ENCODE peak calls at places on chromosomes 7 and 10, in ten cellular contexts. One of them, this sample, is unnamed.

GRCh38 chr10:67259319-67259929 is 333.6 kb downstream of the LRRTM3 start:
- DNase-seq in gastrocnemius medialis: no peak
- DNase-seq in HepG2: no peak
- DNase-seq in heart left ventricle: no peak
- DNase-seq in stomach: no peak
- DNase-seq in esophagus squamous epithelium: no peak
- DNase-seq in IMR-90: no peak
- DNase-seq in GM12878: no peak
- DNase-seq in H54: no peak
- DNase-seq in body of pancreas: no peak
- DNase-seq in this sample: no peak

GRCh38 chr10:112026438-112026837 is 157.1 kb downstream of the GPAM start:
- DNase-seq in HepG2: no peak
- DNase-seq in esophagus squamous epithelium: no peak
- DNase-seq in gastrocnemius medialis: no peak
- DNase-seq in heart left ventricle: no peak
- DNase-seq in body of pancreas: no peak
- DNase-seq in IMR-90: no peak
- DNase-seq in stomach: no peak
- DNase-seq in H54: no peak
- DNase-seq in GM12878: no peak
- DNase-seq in this sample: no peak

GRCh38 chr10:37737336-37737735 is 120.1 kb downstream of the ZNF248 start:
- DNase-seq in body of pancreas: no peak
- DNase-seq in IMR-90: no peak
- DNase-seq in gastrocnemius medialis: no peak
- DNase-seq in esophagus squamous epithelium: no peak
- DNase-seq in heart left ventricle: no peak
- DNase-seq in HepG2: no peak
- DNase-seq in stomach: no peak
- DNase-seq in H54: no peak
- DNase-seq in GM12878: no peak
- DNase-seq in this sample: no peak

GRCh38 chr7:16739863-16740622 is 13.5 kb upstream of the TSPAN13 start:
- DNase-seq in H54: peak
- DNase-seq in gastrocnemius medialis: no peak
- DNase-seq in heart left ventricle: peak
- DNase-seq in stomach: no peak
- DNase-seq in body of pancreas: no peak
- DNase-seq in HepG2: no peak
- DNase-seq in IMR-90: peak
- DNase-seq in esophagus squamous epithelium: no peak
- DNase-seq in GM12878: no peak
- DNase-seq in this sample: peak

GRCh38 chr7:151243411-151244155 is 4.9 kb downstream of the SMARCD3 start:
- DNase-seq in esophagus squamous epithelium: no peak
- DNase-seq in HepG2: no peak
- DNase-seq in stomach: no peak
- DNase-seq in gastrocnemius medialis: no peak
- DNase-seq in GM12878: no peak
- DNase-seq in heart left ventricle: no peak
- DNase-seq in H54: no peak
- DNase-seq in IMR-90: no peak
- DNase-seq in body of pancreas: no peak
- DNase-seq in this sample: no peak

GRCh38 chr7:27895553-27895952 is 155.6 kb downstream of the TAX1BP1 start:
- DNase-seq in body of pancreas: no peak
- DNase-seq in gastrocnemius medialis: no peak
- DNase-seq in GM12878: no peak
- DNase-seq in esophagus squamous epithelium: no peak
- DNase-seq in stomach: no peak
- DNase-seq in IMR-90: no peak
- DNase-seq in heart left ventricle: no peak
- DNase-seq in HepG2: no peak
- DNase-seq in H54: no peak
- DNase-seq in this sample: peak

GRCh38 chr10:84542552-84542951 is 214.2 kb downstream of the CCSER2 start:
- DNase-seq in body of pancreas: no peak
- DNase-seq in heart left ventricle: no peak
- DNase-seq in IMR-90: no peak
- DNase-seq in stomach: no peak
- DNase-seq in GM12878: no peak
- DNase-seq in HepG2: no peak
- DNase-seq in gastrocnemius medialis: no peak
- DNase-seq in H54: no peak
- DNase-seq in esophagus squamous epithelium: no peak
- DNase-seq in this sample: no peak

GRCh38 chr7:111753968-111754367 is 191.7 kb upstream of the IMMP2L start:
- DNase-seq in GM12878: no peak
- DNase-seq in IMR-90: peak
- DNase-seq in gastrocnemius medialis: no peak
- DNase-seq in heart left ventricle: no peak
- DNase-seq in H54: no peak
- DNase-seq in body of pancreas: no peak
- DNase-seq in esophagus squamous epithelium: no peak
- DNase-seq in stomach: no peak
- DNase-seq in HepG2: no peak
- DNase-seq in this sample: no peak

GRCh38 chr10:91907033-91907594 is 2.2 kb downstream of the FGFBP3 start:
- DNase-seq in heart left ventricle: no peak
- DNase-seq in body of pancreas: no peak
- DNase-seq in esophagus squamous epithelium: no peak
- DNase-seq in H54: no peak
- DNase-seq in GM12878: no peak
- DNase-seq in IMR-90: no peak
- DNase-seq in stomach: no peak
- DNase-seq in HepG2: no peak
- DNase-seq in gastrocnemius medialis: no peak
- DNase-seq in this sample: peak

GRCh38 chr10:91908358-91909177 is 718 bp downstream of the FGFBP3 start:
- DNase-seq in heart left ventricle: peak
- DNase-seq in HepG2: peak
- DNase-seq in IMR-90: peak
- DNase-seq in H54: peak
- DNase-seq in stomach: peak
- DNase-seq in gastrocnemius medialis: peak
- DNase-seq in body of pancreas: peak
- DNase-seq in GM12878: peak
- DNase-seq in esophagus squamous epithelium: peak
- DNase-seq in this sample: peak

GRCh38 chr10:91910467-91910866 is 1.2 kb upstream of the FGFBP3 start:
- DNase-seq in body of pancreas: no peak
- DNase-seq in IMR-90: no peak
- DNase-seq in heart left ventricle: no peak
- DNase-seq in esophagus squamous epithelium: no peak
- DNase-seq in stomach: no peak
- DNase-seq in gastrocnemius medialis: no peak
- DNase-seq in GM12878: no peak
- DNase-seq in HepG2: no peak
- DNase-seq in H54: no peak
- DNase-seq in this sample: no peak

GRCh38 chr10:91907914-91908357 is 1.4 kb downstream of the FGFBP3 start:
- DNase-seq in H54: no peak
- DNase-seq in HepG2: no peak
- DNase-seq in gastrocnemius medialis: no peak
- DNase-seq in stomach: no peak
- DNase-seq in body of pancreas: no peak
- DNase-seq in heart left ventricle: no peak
- DNase-seq in IMR-90: no peak
- DNase-seq in esophagus squamous epithelium: no peak
- DNase-seq in GM12878: no peak
- DNase-seq in this sample: no peak

DNA sequence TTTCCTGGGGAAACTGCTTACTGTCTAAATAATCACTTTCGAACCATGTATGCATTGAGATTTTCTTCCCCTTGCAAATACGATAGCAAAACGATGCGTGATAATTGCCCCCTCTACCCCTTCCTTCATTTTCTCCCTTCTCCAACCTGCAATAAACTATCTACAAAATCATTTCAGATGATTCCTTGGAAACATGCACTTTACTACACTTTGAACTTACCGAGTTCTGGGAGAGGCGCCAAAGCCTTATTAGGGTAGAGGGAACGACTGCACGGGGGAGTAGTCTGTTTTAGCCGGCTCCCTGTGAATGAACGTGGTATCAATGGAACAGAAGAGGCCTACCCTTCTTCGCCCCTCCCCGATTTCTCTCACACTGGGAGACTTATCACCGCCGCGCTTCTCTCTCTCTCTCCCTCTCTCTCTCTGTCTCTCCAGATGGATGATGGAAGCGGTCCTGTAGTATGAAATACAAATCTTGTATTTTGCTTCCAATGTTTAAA is at the start of gene FGFBP3:
- DNase-seq in heart left ventricle: no peak
- DNase-seq in GM12878: no peak
- DNase-seq in IMR-90: peak
- DNase-seq in H54: no peak
- DNase-seq in stomach: no peak
- DNase-seq in HepG2: peak
- DNase-seq in esophagus squamous epithelium: no peak
- DNase-seq in body of pancreas: peak
- DNase-seq in gastrocnemius medialis: no peak
- DNase-seq in this sample: peak
- TF ChIP-seq POLR2A in heart left ventricle: no peak
- TF ChIP-seq POLR2A in GM12878: no peak
- TF ChIP-seq POLR2A in IMR-90: no peak
- TF ChIP-seq POLR2A in H54: no peak
- TF ChIP-seq POLR2A in stomach: no peak
- TF ChIP-seq POLR2A in HepG2: no peak
- TF ChIP-seq POLR2A in esophagus squamous epithelium: no peak
- TF ChIP-seq POLR2A in body of pancreas: no peak
- TF ChIP-seq POLR2A in gastrocnemius medialis: no peak
- TF ChIP-seq POLR2A in this sample: no peak

GRCh38 chr10:3874988-3875841 is 90.2 kb upstream of the KLF6 start:
- DNase-seq in stomach: no peak
- DNase-seq in heart left ventricle: no peak
- DNase-seq in gastrocnemius medialis: peak
- DNase-seq in H54: no peak
- DNase-seq in HepG2: no peak
- DNase-seq in body of pancreas: no peak
- DNase-seq in IMR-90: no peak
- DNase-seq in esophagus squamous epithelium: no peak
- DNase-seq in GM12878: peak
- DNase-seq in this sample: no peak
- TF ChIP-seq POLR2A in stomach: no peak
- TF ChIP-seq POLR2A in heart left ventricle: no peak
- TF ChIP-seq POLR2A in gastrocnemius medialis: no peak
- TF ChIP-seq POLR2A in H54: no peak
- TF ChIP-seq POLR2A in HepG2: no peak
- TF ChIP-seq POLR2A in body of pancreas: no peak
- TF ChIP-seq POLR2A in IMR-90: no peak
- TF ChIP-seq POLR2A in esophagus squamous epithelium: no peak
- TF ChIP-seq POLR2A in GM12878: no peak
- TF ChIP-seq POLR2A in this sample: no peak

GRCh38 chr10:12195603-12196506 is at the start of the genes CDC123 and NUDT5:
- DNase-seq in HepG2: peak
- DNase-seq in esophagus squamous epithelium: peak
- DNase-seq in GM12878: peak
- DNase-seq in H54: peak
- DNase-seq in gastrocnemius medialis: peak
- DNase-seq in stomach: peak
- DNase-seq in heart left ventricle: peak
- DNase-seq in body of pancreas: peak
- DNase-seq in IMR-90: peak
- DNase-seq in this sample: peak
- TF ChIP-seq POLR2A in HepG2: peak
- TF ChIP-seq POLR2A in esophagus squamous epithelium: no peak
- TF ChIP-seq POLR2A in GM12878: peak
- TF ChIP-seq POLR2A in H54: peak
- TF ChIP-seq POLR2A in gastrocnemius medialis: peak
- TF ChIP-seq POLR2A in stomach: no peak
- TF ChIP-seq POLR2A in heart left ventricle: no peak
- TF ChIP-seq POLR2A in body of pancreas: peak
- TF ChIP-seq POLR2A in IMR-90: no peak
- TF ChIP-seq POLR2A in this sample: peak

DNA sequence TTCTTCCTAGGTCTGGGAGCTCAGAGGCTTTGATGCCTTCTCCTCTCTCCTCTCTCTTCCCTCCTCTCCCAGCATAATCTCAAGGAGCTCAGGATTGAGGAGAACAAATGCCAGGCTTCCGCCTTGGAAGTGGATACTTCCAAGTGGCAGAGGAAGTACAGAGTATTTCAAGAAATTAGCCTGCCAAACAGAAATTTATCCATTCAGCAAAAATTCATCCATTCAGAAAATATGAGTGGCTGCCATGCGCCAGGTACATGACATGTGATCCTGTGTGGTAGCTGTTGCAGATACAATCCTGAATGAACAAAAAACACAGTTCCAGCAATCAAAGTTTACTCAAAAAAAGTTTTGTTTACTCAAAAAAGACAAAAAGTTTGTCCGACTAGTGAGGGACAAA is 18.4 kb downstream of the NOLC1 start:
- DNase-seq in body of pancreas: no peak
- DNase-seq in IMR-90: no peak
- DNase-seq in heart left ventricle: no peak
- DNase-seq in gastrocnemius medialis: no peak
- DNase-seq in HepG2: no peak
- DNase-seq in stomach: no peak
- DNase-seq in H54: no peak
- DNase-seq in GM12878: no peak
- DNase-seq in esophagus squamous epithelium: no peak
- DNase-seq in this sample: no peak
- TF ChIP-seq POLR2A in body of pancreas: no peak
- TF ChIP-seq POLR2A in IMR-90: no peak
- TF ChIP-seq POLR2A in heart left ventricle: no peak
- TF ChIP-seq POLR2A in gastrocnemius medialis: no peak
- TF ChIP-seq POLR2A in HepG2: no peak
- TF ChIP-seq POLR2A in stomach: no peak
- TF ChIP-seq POLR2A in H54: no peak
- TF ChIP-seq POLR2A in GM12878: no peak
- TF ChIP-seq POLR2A in esophagus squamous epithelium: no peak
- TF ChIP-seq POLR2A in this sample: no peak

GRCh38 chr7:2241580-2242540 is at the start of the genes MRM2 and NUDT1:
- DNase-seq in stomach: peak
- DNase-seq in body of pancreas: peak
- DNase-seq in gastrocnemius medialis: peak
- DNase-seq in HepG2: peak
- DNase-seq in IMR-90: peak
- DNase-seq in heart left ventricle: peak
- DNase-seq in H54: peak
- DNase-seq in esophagus squamous epithelium: no peak
- DNase-seq in GM12878: no peak
- DNase-seq in this sample: peak
- TF ChIP-seq POLR2A in stomach: no peak
- TF ChIP-seq POLR2A in body of pancreas: peak
- TF ChIP-seq POLR2A in gastrocnemius medialis: peak
- TF ChIP-seq POLR2A in HepG2: peak
- TF ChIP-seq POLR2A in IMR-90: peak
- TF ChIP-seq POLR2A in heart left ventricle: no peak
- TF ChIP-seq POLR2A in H54: peak
- TF ChIP-seq POLR2A in esophagus squamous epithelium: no peak
- TF ChIP-seq POLR2A in GM12878: peak
- TF ChIP-seq POLR2A in this sample: peak